ENCODE peak calls at places on chromosome 17, in ten cellular contexts. One of them, this sample, is unnamed.

GRCh38 chr17:10156579-10157488 is 41.6 kb downstream of the GAS7 start:
- DNase-seq in esophagus squamous epithelium: no peak
- DNase-seq in heart left ventricle: peak; percentile 52
- DNase-seq in sigmoid colon: peak; percentile 77
- DNase-seq in breast epithelium: no peak
- DNase-seq in stomach: peak; percentile 30
- DNase-seq in H54: no peak
- DNase-seq in erythroblast: no peak
- DNase-seq in HCT116: no peak
- DNase-seq in IMR-90: no peak
- DNase-seq in this sample: peak; percentile 46

GRCh38 chr17:41904242-41904841 is 14.4 kb downstream of the ACLY start:
- DNase-seq in IMR-90: no peak
- DNase-seq in HCT116: no peak
- DNase-seq in esophagus squamous epithelium: no peak
- DNase-seq in sigmoid colon: no peak
- DNase-seq in erythroblast: no peak
- DNase-seq in heart left ventricle: no peak
- DNase-seq in H54: no peak
- DNase-seq in breast epithelium: no peak
- DNase-seq in stomach: no peak
- DNase-seq in this sample: no peak

GRCh38 chr17:66975614-66976378 is 11.3 kb downstream of the CACNG4 start:
- DNase-seq in sigmoid colon: no peak
- DNase-seq in heart left ventricle: peak; percentile 38
- DNase-seq in erythroblast: no peak
- DNase-seq in stomach: peak; percentile 44
- DNase-seq in H54: no peak
- DNase-seq in esophagus squamous epithelium: no peak
- DNase-seq in IMR-90: no peak
- DNase-seq in breast epithelium: no peak
- DNase-seq in HCT116: peak; percentile 48
- DNase-seq in this sample: no peak

GRCh38 chr17:73387746-73388577 is 76.2 kb upstream of the CDC42EP4 start:
- DNase-seq in H54: no peak
- DNase-seq in heart left ventricle: no peak
- DNase-seq in breast epithelium: no peak
- DNase-seq in IMR-90: no peak
- DNase-seq in HCT116: no peak
- DNase-seq in esophagus squamous epithelium: no peak
- DNase-seq in erythroblast: no peak
- DNase-seq in stomach: no peak
- DNase-seq in sigmoid colon: no peak
- DNase-seq in this sample: no peak

GRCh38 chr17:48062273-48062672 is 14.1 kb downstream of the NFE2L1 start:
- DNase-seq in heart left ventricle: no peak
- DNase-seq in H54: no peak
- DNase-seq in IMR-90: no peak
- DNase-seq in breast epithelium: no peak
- DNase-seq in erythroblast: no peak
- DNase-seq in esophagus squamous epithelium: no peak
- DNase-seq in stomach: no peak
- DNase-seq in HCT116: no peak
- DNase-seq in sigmoid colon: no peak
- DNase-seq in this sample: no peak

GRCh38 chr17:2705888-2706795 is 5.4 kb downstream of the CLUH start:
- DNase-seq in stomach: no peak
- DNase-seq in IMR-90: no peak
- DNase-seq in breast epithelium: no peak
- DNase-seq in HCT116: no peak
- DNase-seq in esophagus squamous epithelium: no peak
- DNase-seq in H54: no peak
- DNase-seq in sigmoid colon: peak; percentile 57
- DNase-seq in erythroblast: no peak
- DNase-seq in heart left ventricle: no peak
- DNase-seq in this sample: no peak

GRCh38 chr17:78783711-78784396 is 1.8 kb upstream of the CYTH1 start:
- DNase-seq in sigmoid colon: peak; percentile 61
- DNase-seq in erythroblast: peak; percentile 83
- DNase-seq in esophagus squamous epithelium: no peak
- DNase-seq in breast epithelium: peak; percentile 17
- DNase-seq in H54: no peak
- DNase-seq in HCT116: no peak
- DNase-seq in heart left ventricle: peak; percentile 25
- DNase-seq in IMR-90: no peak
- DNase-seq in stomach: no peak
- DNase-seq in this sample: no peak

GRCh38 chr17:64326030-64326419 is 63.0 kb upstream of the TEX2 start:
- DNase-seq in stomach: no peak
- DNase-seq in erythroblast: no peak
- DNase-seq in IMR-90: no peak
- DNase-seq in HCT116: no peak
- DNase-seq in H54: no peak
- DNase-seq in heart left ventricle: no peak
- DNase-seq in sigmoid colon: no peak
- DNase-seq in esophagus squamous epithelium: no peak
- DNase-seq in breast epithelium: no peak
- DNase-seq in this sample: no peak

GRCh38 chr17:32264823-32265191 is 825 bp upstream of the RHBDL3 start:
- DNase-seq in erythroblast: no peak
- DNase-seq in HCT116: no peak
- DNase-seq in breast epithelium: no peak
- DNase-seq in stomach: no peak
- DNase-seq in sigmoid colon: no peak
- DNase-seq in IMR-90: no peak
- DNase-seq in heart left ventricle: no peak
- DNase-seq in H54: no peak
- DNase-seq in esophagus squamous epithelium: no peak
- DNase-seq in this sample: no peak

GRCh38 chr17:8125947-8126305 is 2.0 kb upstream of the HES7 start:
- DNase-seq in sigmoid colon: no peak
- DNase-seq in stomach: no peak
- DNase-seq in heart left ventricle: no peak
- DNase-seq in erythroblast: no peak
- DNase-seq in esophagus squamous epithelium: no peak
- DNase-seq in HCT116: no peak
- DNase-seq in H54: no peak
- DNase-seq in breast epithelium: no peak
- DNase-seq in IMR-90: no peak
- DNase-seq in this sample: no peak

GRCh38 chr17:8300629-8301242 is 5.5 kb upstream of the SLC25A35 start:
- DNase-seq in IMR-90: peak; percentile 64
- DNase-seq in erythroblast: peak; percentile 68
- DNase-seq in H54: peak; percentile 77
- DNase-seq in breast epithelium: no peak
- DNase-seq in sigmoid colon: peak; percentile 77
- DNase-seq in stomach: peak; percentile 57
- DNase-seq in esophagus squamous epithelium: no peak
- DNase-seq in HCT116: peak; percentile 62
- DNase-seq in heart left ventricle: no peak
- DNase-seq in this sample: peak; percentile 72

GRCh38 chr17:78993981-78994671 is 14.4 kb upstream of the LGALS3BP start:
- DNase-seq in sigmoid colon: peak; percentile 53
- DNase-seq in breast epithelium: peak; percentile 45
- DNase-seq in H54: no peak
- DNase-seq in stomach: peak; percentile 24
- DNase-seq in esophagus squamous epithelium: no peak
- DNase-seq in heart left ventricle: no peak
- DNase-seq in erythroblast: no peak
- DNase-seq in HCT116: no peak
- DNase-seq in IMR-90: no peak
- DNase-seq in this sample: peak; percentile 20

GRCh38 chr17:68794636-68795503 is 160.3 kb downstream of the ABCA8 start:
- DNase-seq in sigmoid colon: no peak
- DNase-seq in esophagus squamous epithelium: no peak
- DNase-seq in stomach: no peak
- DNase-seq in HCT116: no peak
- DNase-seq in H54: no peak
- DNase-seq in erythroblast: no peak
- DNase-seq in breast epithelium: no peak
- DNase-seq in heart left ventricle: no peak
- DNase-seq in IMR-90: peak; percentile 60
- DNase-seq in this sample: no peak

GRCh38 chr17:76458580-76459490 is 5.9 kb upstream of the UBE2O start:
- DNase-seq in heart left ventricle: peak; percentile 56
- DNase-seq in H54: peak; percentile 62
- DNase-seq in IMR-90: peak; percentile 64
- DNase-seq in breast epithelium: no peak
- DNase-seq in esophagus squamous epithelium: no peak
- DNase-seq in erythroblast: peak; percentile 76
- DNase-seq in HCT116: peak; percentile 57
- DNase-seq in sigmoid colon: no peak
- DNase-seq in stomach: peak; percentile 70
- DNase-seq in this sample: no peak

GRCh38 chr17:1315891-1316403 is 36.5 kb downstream of the TRARG1 start:
- DNase-seq in erythroblast: no peak
- DNase-seq in IMR-90: no peak
- DNase-seq in breast epithelium: no peak
- DNase-seq in H54: no peak
- DNase-seq in stomach: no peak
- DNase-seq in sigmoid colon: no peak
- DNase-seq in esophagus squamous epithelium: no peak
- DNase-seq in heart left ventricle: peak; percentile 66
- DNase-seq in HCT116: no peak
- DNase-seq in this sample: no peak

GRCh38 chr17:29697371-29697770 is 74.7 kb upstream of the CORO6 start:
- DNase-seq in breast epithelium: no peak
- DNase-seq in IMR-90: no peak
- DNase-seq in HCT116: no peak
- DNase-seq in sigmoid colon: no peak
- DNase-seq in stomach: no peak
- DNase-seq in H54: no peak
- DNase-seq in esophagus squamous epithelium: no peak
- DNase-seq in erythroblast: no peak
- DNase-seq in heart left ventricle: no peak
- DNase-seq in this sample: no peak

GRCh38 chr17:14304876-14305636 is 4.2 kb downstream of the HS3ST3B1 start:
- DNase-seq in esophagus squamous epithelium: no peak
- DNase-seq in H54: no peak
- DNase-seq in sigmoid colon: no peak
- DNase-seq in breast epithelium: no peak
- DNase-seq in erythroblast: no peak
- DNase-seq in heart left ventricle: no peak
- DNase-seq in stomach: no peak
- DNase-seq in HCT116: no peak
- DNase-seq in IMR-90: no peak
- DNase-seq in this sample: no peak

DNA sequence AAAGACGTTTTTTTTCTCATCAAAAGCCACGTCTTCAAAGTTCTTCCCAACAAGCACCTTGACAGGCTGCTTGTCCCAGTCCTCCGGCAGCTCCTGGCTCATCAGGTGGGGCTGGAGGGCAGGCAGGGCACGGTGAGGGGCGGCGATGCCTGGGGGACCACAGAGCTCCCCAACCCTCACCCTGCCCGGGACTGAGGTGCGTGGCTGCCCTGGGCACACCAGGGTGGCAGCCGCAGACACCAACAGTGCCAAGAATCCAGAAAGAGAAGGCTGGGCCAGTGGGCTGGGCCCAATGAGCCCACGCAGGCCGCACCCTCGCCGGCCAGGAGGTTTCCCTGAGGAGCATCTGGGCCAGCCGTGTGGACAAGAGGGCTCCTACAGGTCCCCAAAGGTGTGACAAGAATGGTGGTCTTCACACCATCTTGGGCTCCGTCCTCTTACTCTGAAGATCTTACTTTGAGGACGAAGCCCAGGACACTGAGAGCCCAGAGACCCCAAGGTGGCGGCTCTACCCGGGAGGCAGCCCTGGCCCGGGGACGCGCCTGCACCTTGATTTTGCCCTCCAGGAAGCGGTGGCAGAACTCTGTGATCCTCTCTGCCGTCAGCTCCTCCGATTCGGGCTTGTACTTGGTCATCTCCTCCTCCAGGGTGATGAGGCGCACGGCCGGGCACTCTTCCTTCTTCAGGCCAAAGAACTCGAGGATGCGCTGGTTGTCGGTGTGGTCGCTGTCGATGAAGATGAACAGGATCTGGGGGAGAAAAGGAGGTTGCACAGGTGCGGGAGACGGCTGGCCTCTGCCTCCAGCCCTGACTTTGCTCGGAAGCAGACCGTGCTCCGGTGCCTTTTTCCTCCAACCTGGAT is 11.3 kb upstream of the PPP1R27 start:
- DNase-seq in erythroblast: no peak
- DNase-seq in HCT116: no peak
- DNase-seq in stomach: no peak
- DNase-seq in sigmoid colon: no peak
- DNase-seq in IMR-90: no peak
- DNase-seq in heart left ventricle: no peak
- DNase-seq in esophagus squamous epithelium: no peak
- DNase-seq in breast epithelium: no peak
- DNase-seq in H54: no peak
- DNase-seq in this sample: no peak
- TF ChIP-seq POLR2A in erythroblast: no peak
- TF ChIP-seq POLR2A in HCT116: no peak
- TF ChIP-seq POLR2A in stomach: no peak
- TF ChIP-seq POLR2A in sigmoid colon: no peak
- TF ChIP-seq POLR2A in IMR-90: peak; percentile 31
- TF ChIP-seq POLR2A in heart left ventricle: no peak
- TF ChIP-seq POLR2A in esophagus squamous epithelium: no peak
- TF ChIP-seq POLR2A in breast epithelium: no peak
- TF ChIP-seq POLR2A in H54: no peak
- TF ChIP-seq POLR2A in this sample: peak; percentile 39

GRCh38 chr17:27268394-27269085 is 25.4 kb upstream of the WSB1 start:
- DNase-seq in heart left ventricle: no peak
- DNase-seq in breast epithelium: no peak
- DNase-seq in sigmoid colon: no peak
- DNase-seq in esophagus squamous epithelium: no peak
- DNase-seq in stomach: no peak
- DNase-seq in IMR-90: no peak
- DNase-seq in H54: no peak
- DNase-seq in erythroblast: no peak
- DNase-seq in HCT116: no peak
- DNase-seq in this sample: no peak
- TF ChIP-seq POLR2A in heart left ventricle: no peak
- TF ChIP-seq POLR2A in breast epithelium: no peak
- TF ChIP-seq POLR2A in sigmoid colon: no peak
- TF ChIP-seq POLR2A in esophagus squamous epithelium: no peak
- TF ChIP-seq POLR2A in stomach: no peak
- TF ChIP-seq POLR2A in IMR-90: no peak
- TF ChIP-seq POLR2A in H54: no peak
- TF ChIP-seq POLR2A in erythroblast: no peak
- TF ChIP-seq POLR2A in HCT116: no peak
- TF ChIP-seq POLR2A in this sample: no peak

GRCh38 chr17:81870155-81870977 is 771 bp downstream of the ARHGDIA start:
- DNase-seq in IMR-90: peak; percentile 69
- DNase-seq in heart left ventricle: peak; percentile 64
- DNase-seq in esophagus squamous epithelium: no peak
- DNase-seq in breast epithelium: no peak
- DNase-seq in stomach: peak; percentile 40
- DNase-seq in HCT116: no peak
- DNase-seq in sigmoid colon: peak; percentile 76
- DNase-seq in H54: no peak
- DNase-seq in erythroblast: peak; percentile 62
- DNase-seq in this sample: no peak
- TF ChIP-seq POLR2A in IMR-90: peak; percentile 19
- TF ChIP-seq POLR2A in heart left ventricle: no peak
- TF ChIP-seq POLR2A in esophagus squamous epithelium: no peak
- TF ChIP-seq POLR2A in breast epithelium: no peak
- TF ChIP-seq POLR2A in stomach: no peak
- TF ChIP-seq POLR2A in HCT116: no peak
- TF ChIP-seq POLR2A in sigmoid colon: no peak
- TF ChIP-seq POLR2A in H54: no peak
- TF ChIP-seq POLR2A in erythroblast: no peak
- TF ChIP-seq POLR2A in this sample: no peak

GRCh38 chr17:74431568-74432483 is at the start of gene GPRC5C:
- DNase-seq in stomach: peak; percentile 95
- DNase-seq in IMR-90: no peak
- DNase-seq in breast epithelium: peak; percentile 90
- DNase-seq in H54: no peak
- DNase-seq in HCT116: peak; percentile 66
- DNase-seq in heart left ventricle: peak; percentile 78
- DNase-seq in esophagus squamous epithelium: no peak
- DNase-seq in sigmoid colon: peak; percentile 80
- DNase-seq in erythroblast: no peak
- DNase-seq in this sample: peak; percentile 80
- TF ChIP-seq POLR2A in stomach: no peak
- TF ChIP-seq POLR2A in IMR-90: no peak
- TF ChIP-seq POLR2A in breast epithelium: no peak
- TF ChIP-seq POLR2A in H54: no peak
- TF ChIP-seq POLR2A in HCT116: peak; percentile 70
- TF ChIP-seq POLR2A in heart left ventricle: no peak
- TF ChIP-seq POLR2A in esophagus squamous epithelium: no peak
- TF ChIP-seq POLR2A in sigmoid colon: no peak
- TF ChIP-seq POLR2A in erythroblast: no peak
- TF ChIP-seq POLR2A in this sample: peak; percentile 12